ENCODE peak calls at places on chromosomes 16 and 17, in six cellular contexts. P, E, M, N, J and V are unnamed samples.

GRCh38 chr17:10668771-10669170 is 11.7 kb upstream of the MYH3 start:
- DNase-seq in P (no peak), E (peak), M (no peak), N (no peak), J (no peak), V (no peak)

GRCh38 chr17:28878981-28879380 is 18.6 kb downstream of the FLOT2 start:
- DNase-seq in P (peak), E (peak), M (no peak), N (peak), J (peak), V (no peak)

GRCh38 chr17:46795379-46795952 is 23.0 kb downstream of the WNT3 start:
- DNase-seq in P (no peak), E (no peak), M (no peak), N (no peak), J (peak), V (no peak)

GRCh38 chr16:84514874-84515835 is 10.7 kb upstream of the MEAK7 start:
- DNase-seq in P (no peak), E (no peak), M (peak), N (no peak), J (no peak), V (no peak)

GRCh38 chr16:10543231-10543630 is 37.2 kb downstream of the EMP2 start:
- DNase-seq in P (no peak), E (no peak), M (no peak), N (no peak), J (no peak), V (no peak)

GRCh38 chr17:42016952-42017865 is at the start of gene DNAJC7:
- DNase-seq in P (peak), E (peak), M (peak), N (peak), J (peak), V (peak)

GRCh38 chr17:37137070-37137610 is 188.4 kb downstream of the AATF start:
- DNase-seq in P (no peak), E (no peak), M (no peak), N (no peak), J (no peak), V (no peak)

GRCh38 chr16:72905581-72905980 is 142.3 kb downstream of the ZFHX3 start:
- DNase-seq in P (no peak), E (peak), M (no peak), N (no peak), J (no peak), V (no peak)

GRCh38 chr17:76585649-76586593 is at the start of gene ST6GALNAC2:
- DNase-seq in P (peak), E (no peak), M (peak), N (peak), J (peak), V (no peak)

GRCh38 chr16:6190756-6191155 is 1093.2 kb upstream of the EEF2KMT start:
- DNase-seq in P (no peak), E (no peak), M (no peak), N (no peak), J (no peak), V (no peak)

GRCh38 chr17:51672058-51672457 is 411.7 kb downstream of the UTP18 start:
- DNase-seq in P (no peak), E (no peak), M (no peak), N (no peak), J (no peak), V (no peak)
- TF ChIP-seq POLR2A in P (no peak), E (no peak), M (no peak), N (no peak), J (no peak), V (no peak)

DNA sequence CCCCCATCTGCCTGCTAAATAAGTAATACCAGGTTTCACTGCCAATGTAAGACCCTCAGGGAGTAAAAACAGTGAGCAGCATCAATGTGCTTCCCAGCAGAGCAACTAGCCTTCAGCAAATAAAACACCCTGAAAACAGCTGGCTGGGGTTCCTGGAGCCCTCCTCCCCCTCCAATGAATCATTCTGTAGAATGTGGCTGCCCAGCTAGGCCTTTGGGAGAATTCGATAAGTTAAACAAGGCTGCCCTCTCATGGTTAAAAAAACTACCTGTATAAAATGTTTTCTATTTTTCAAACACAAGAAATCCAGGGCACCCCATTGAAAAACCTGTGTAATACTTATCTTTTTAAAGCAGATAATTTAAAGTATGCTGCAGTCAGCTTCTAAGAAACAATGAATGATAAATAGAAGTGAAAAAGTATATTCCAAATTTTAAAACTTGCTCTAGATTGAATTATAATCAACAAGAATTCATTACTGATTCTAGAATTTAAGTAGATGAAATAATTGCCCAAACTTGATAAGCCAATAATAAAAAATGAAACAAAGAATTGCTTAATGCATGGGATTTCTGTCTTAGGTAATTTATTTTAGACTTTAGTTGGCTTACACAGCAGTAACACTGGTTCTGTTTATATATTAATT is 9.4 kb upstream of the TOM1L1 start:
- DNase-seq in P (peak), E (peak), M (no peak), N (peak), J (peak), V (no peak)
- TF ChIP-seq CTCF in P (peak), E (peak), M (peak), N (peak), J (peak), V (no peak)

GRCh38 chr17:32684087-32684828 is 192.7 kb downstream of the MYO1D start:
- DNase-seq in P (no peak), E (no peak), M (no peak), N (no peak), J (no peak), V (no peak)

GRCh38 chr17:32692179-32692578 is 184.7 kb downstream of the MYO1D start:
- DNase-seq in P (no peak), E (no peak), M (no peak), N (no peak), J (no peak), V (no peak)

GRCh38 chr17:32688221-32688620 is 188.7 kb downstream of the MYO1D start:
- DNase-seq in P (no peak), E (no peak), M (no peak), N (no peak), J (no peak), V (no peak)

GRCh38 chr17:32693135-32693897 is 183.6 kb downstream of the MYO1D start:
- DNase-seq in P (no peak), E (no peak), M (no peak), N (no peak), J (no peak), V (no peak)

GRCh38 chr17:32689348-32689747 is 187.6 kb downstream of the MYO1D start:
- DNase-seq in P (no peak), E (no peak), M (no peak), N (no peak), J (no peak), V (no peak)
- H3K4me3 ChIP-seq in P (no peak), E (no peak), M (no peak), N (no peak), J (no peak), V (no peak)

DNA sequence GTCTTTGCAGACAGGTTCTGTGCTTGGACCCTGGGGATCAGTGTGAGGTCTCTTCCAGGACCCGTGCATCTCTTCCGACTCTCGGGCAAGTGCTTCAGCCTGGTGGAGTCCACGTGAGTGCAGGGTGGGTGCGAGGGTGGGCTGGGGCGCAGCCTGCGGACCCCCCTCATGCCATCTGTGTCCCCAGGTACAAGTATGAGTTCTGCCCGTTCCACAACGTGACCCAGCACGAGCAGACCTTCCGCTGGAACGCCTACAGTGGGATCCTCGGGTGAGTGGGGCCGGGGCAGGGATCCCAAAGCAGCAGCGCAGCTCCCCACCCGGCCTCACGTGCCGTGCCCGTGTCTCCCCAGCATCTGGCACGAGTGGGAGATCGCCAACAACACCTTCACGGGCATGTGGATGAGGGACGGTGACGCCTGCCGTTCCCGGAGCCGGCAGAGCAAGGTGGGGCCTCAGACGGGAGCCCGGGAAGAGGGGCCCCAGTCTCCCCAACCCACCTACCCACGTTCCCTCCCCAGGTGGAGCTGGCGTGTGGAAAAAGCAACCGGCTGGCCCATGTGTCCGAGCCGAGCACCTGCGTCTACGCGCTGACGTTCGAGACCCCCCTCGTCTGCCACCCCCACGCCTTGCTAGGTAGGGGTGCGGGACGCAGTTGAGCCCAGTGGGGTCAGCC is 10.1 kb downstream of the GNPTG start:
- DNase-seq in P (no peak), E (no peak), M (peak), N (no peak), J (no peak), V (no peak)
- TF ChIP-seq POLR2A in P (no peak), E (no peak), M (no peak), N (no peak), J (no peak), V (no peak)

GRCh38 chr16:57462978-57463362 is 491 bp downstream of the POLR2C start:
- DNase-seq in P (no peak), E (no peak), M (no peak), N (no peak), J (no peak), V (peak)
- TF ChIP-seq CTCF in P (no peak), E (no peak), M (no peak), N (no peak), J (no peak), V (no peak)

GRCh38 chr17:71033336-71033735 is 864.0 kb downstream of the KCNJ2 start:
- DNase-seq in P (no peak), E (no peak), M (no peak), N (no peak), J (no peak), V (no peak)
- H3K4me3 ChIP-seq in P (peak), E (no peak), M (no peak), N (no peak), J (no peak), V (no peak)

DNA sequence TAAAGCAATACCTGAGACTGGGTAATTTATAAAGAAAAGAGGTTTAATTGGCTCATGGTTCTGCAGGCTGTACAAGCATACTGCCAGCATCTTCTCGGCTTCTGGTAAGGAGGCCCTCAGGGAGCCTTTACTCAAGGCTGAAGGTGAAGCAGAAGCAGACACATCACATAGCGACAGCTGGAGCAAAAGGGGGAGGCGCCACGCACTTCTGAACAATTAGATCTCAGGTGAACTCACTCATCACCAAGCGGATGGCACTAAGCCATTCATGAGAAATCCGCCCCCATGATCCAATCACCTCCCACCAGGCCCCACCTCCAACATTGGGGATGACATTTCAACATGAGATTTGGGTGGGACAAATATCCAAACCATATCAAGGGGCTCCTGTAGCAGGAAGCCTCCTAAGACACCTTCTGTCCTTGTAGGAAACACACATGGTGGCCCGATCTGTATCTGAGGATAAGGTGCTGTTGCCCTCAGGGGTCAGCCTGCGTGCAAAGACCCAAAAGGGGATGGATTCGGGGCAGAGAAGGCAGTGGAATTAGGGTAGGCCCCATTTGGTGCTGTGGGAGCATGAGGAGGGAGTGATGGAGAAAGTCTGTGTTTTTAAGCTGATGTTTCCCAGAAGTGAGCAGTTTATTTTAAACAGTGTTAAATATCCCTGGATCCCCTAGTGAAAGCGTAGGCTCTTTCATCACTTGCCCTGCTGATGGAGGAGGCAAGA is 23.0 kb downstream of the IL21R start:
- DNase-seq in P (no peak), E (no peak), M (no peak), N (no peak), J (no peak), V (peak)
- TF ChIP-seq POLR2A in P (no peak), E (no peak), M (no peak), N (no peak), J (no peak), V (no peak)

GRCh38 chr16:31698901-31699300 is 171.2 kb downstream of the AHSP start:
- DNase-seq in P (no peak), E (no peak), M (no peak), N (no peak), J (no peak), V (no peak)

GRCh38 chr16:31699601-31700000 is 171.9 kb downstream of the AHSP start:
- DNase-seq in P (no peak), E (no peak), M (no peak), N (no peak), J (no peak), V (no peak)

GRCh38 chr16:31695667-31696066 is 168.0 kb downstream of the AHSP start:
- DNase-seq in P (no peak), E (no peak), M (no peak), N (no peak), J (no peak), V (no peak)

GRCh38 chr16:31697744-31698125 is 170.0 kb downstream of the AHSP start:
- DNase-seq in P (no peak), E (no peak), M (no peak), N (no peak), J (no peak), V (no peak)

GRCh38 chr16:31696968-31697743 is 169.5 kb downstream of the AHSP start:
- DNase-seq in P (no peak), E (peak), M (no peak), N (no peak), J (no peak), V (no peak)
- TF ChIP-seq CTCF in P (peak), E (peak), M (peak), N (peak), J (peak), V (no peak)

GRCh38 chr17:50344712-50345380 is 1.1 kb upstream of the XYLT2 start:
- DNase-seq in P (no peak), E (no peak), M (no peak), N (no peak), J (no peak), V (no peak)
- H3K4me3 ChIP-seq in P (peak), E (no peak), M (no peak), N (no peak), J (peak), V (no peak)